ENCODE peak calls at places on chromosome 9, in six cellular contexts. D is iPS-NIHi11; Q is stimulated activated CD8-positive, alpha-beta memory T cell treated with anti-CD3 and anti-CD28 coated beads, Interleukin-4, amount 100 ng/mL, for 24 hours; B is left ventricle myocardium superior; O is fibroblast of the aortic adventitia; I is effector CD4-positive, alpha-beta T cell. W is an unnamed sample.

GRCh38 chr9:93675336-93676150 is 99.2 kb downstream of the PHF2 start:
- DNase-seq in I (peak), O (no peak), D (no peak), B (peak), Q (no peak), W (no peak)

GRCh38 chr9:128296340-128297220 is 20.5 kb downstream of the SWI5 start:
- DNase-seq in Q (no peak), B (no peak), I (no peak), O (no peak), D (no peak), W (no peak)

GRCh38 chr9:117416856-117417255 is 2.0 kb upstream of the ASTN2 start:
- DNase-seq in I (no peak), O (no peak), Q (no peak), B (no peak), D (no peak), W (no peak)

GRCh38 chr9:125574136-125574877 is 132.7 kb downstream of the MAPKAP1 start:
- DNase-seq in Q (no peak), I (no peak), D (no peak), O (no peak), B (no peak), W (no peak)

GRCh38 chr9:93952119-93952783 is 2.9 kb downstream of the BARX1 start:
- DNase-seq in O (no peak), D (no peak), Q (no peak), B (no peak), I (no peak), W (no peak)

GRCh38 chr9:88748566-88749238 is 213.7 kb downstream of the NXNL2 start:
- DNase-seq in D (no peak), Q (no peak), B (peak), O (peak), I (no peak), W (peak)

GRCh38 chr9:90285946-90286345 is 356.7 kb downstream of the DIRAS2 start:
- DNase-seq in Q (no peak), B (no peak), I (no peak), D (no peak), O (no peak), W (no peak)

GRCh38 chr9:121655231-121655755 is 3.9 kb downstream of the DAB2IP start:
- DNase-seq in Q (no peak), B (no peak), I (no peak), O (no peak), D (no peak), W (no peak)

GRCh38 chr9:26483991-26484390 is 408.6 kb downstream of the CAAP1 start:
- DNase-seq in B (no peak), D (no peak), Q (no peak), I (no peak), O (no peak), W (no peak)

GRCh38 chr9:12906646-12907045 is 131.8 kb downstream of the LURAP1L start:
- DNase-seq in I (no peak), D (no peak), Q (no peak), O (no peak), B (no peak), W (no peak)

GRCh38 chr9:109797006-109797405 is 17.0 kb downstream of the PALM2AKAP2 start:
- DNase-seq in I (no peak), Q (no peak), D (no peak), B (no peak), O (no peak), W (no peak)

GRCh38 chr9:20356392-20357206 is 265.7 kb downstream of the MLLT3 start:
- DNase-seq in O (peak), Q (peak), B (peak), I (peak), D (peak), W (peak)

GRCh38 chr9:105307731-105308130 is 63.3 kb downstream of the SLC44A1 start:
- DNase-seq in O (no peak), B (no peak), I (no peak), D (no peak), Q (no peak), W (no peak)

GRCh38 chr9:131019387-131020239 is 10.6 kb downstream of the LAMC3 start:
- DNase-seq in B (no peak), Q (no peak), D (no peak), I (no peak), O (peak), W (peak)

GRCh38 chr9:113675475-113675941 is 200.6 kb upstream of the ZNF618 start:
- DNase-seq in I (no peak), D (no peak), Q (no peak), B (peak), O (peak), W (peak)

GRCh38 chr9:12813533-12813932 is 38.7 kb downstream of the LURAP1L start:
- DNase-seq in Q (no peak), D (no peak), O (peak), B (no peak), I (no peak), W (no peak)

GRCh38 chr9:90003046-90003355 is 398.2 kb downstream of the GADD45G start:
- DNase-seq in I (no peak), D (no peak), B (peak), Q (no peak), O (peak), W (peak)

GRCh38 chr9:132055756-132056155 is 23.9 kb downstream of the MED27 start:
- DNase-seq in Q (no peak), O (no peak), B (no peak), D (no peak), I (no peak), W (no peak)

GRCh38 chr9:134839441-134840125 is 41.0 kb upstream of the FCN2 start:
- DNase-seq in O (no peak), D (peak), Q (no peak), I (no peak), B (no peak), W (no peak)

GRCh38 chr9:85339337-85339736 is 402.4 kb downstream of the AGTPBP1 start:
- DNase-seq in I (no peak), B (no peak), Q (no peak), O (no peak), D (no peak), W (no peak)

GRCh38 chr9:114602620-114603019 is 8.5 kb upstream of the TMEM268 start:
- DNase-seq in B (no peak), D (no peak), O (no peak), Q (no peak), I (no peak), W (no peak)

GRCh38 chr9:126546036-126546435 is 67.7 kb upstream of the LMX1B start:
- DNase-seq in O (no peak), Q (no peak), I (no peak), B (no peak), D (no peak), W (no peak)

GRCh38 chr9:242461-243080 is 27.9 kb downstream of the DOCK8 start:
- DNase-seq in O (no peak), B (no peak), I (no peak), Q (no peak), D (no peak), W (no peak)

GRCh38 chr9:98240475-98240874 is 15.0 kb downstream of the TBC1D2 start:
- DNase-seq in Q (no peak), B (no peak), I (no peak), O (no peak), D (no peak), W (no peak)

GRCh38 chr9:15135167-15135792 is 171.7 kb downstream of the TTC39B start:
- DNase-seq in I (peak), B (peak), Q (no peak), D (peak), O (peak), W (peak)

GRCh38 chr9:2872307-2872940 is 28.5 kb upstream of the PUM3 start:
- DNase-seq in B (no peak), O (peak), Q (no peak), I (no peak), D (peak), W (peak)

GRCh38 chr9:72454871-72455471 is 66.4 kb upstream of the TMC1 start:
- DNase-seq in Q (no peak), I (no peak), O (peak), B (no peak), D (peak), W (peak)

GRCh38 chr9:137837345-137838278 is 40.0 kb upstream of the CACNA1B start:
- DNase-seq in B (no peak), Q (no peak), O (no peak), D (no peak), I (no peak), W (no peak)

GRCh38 chr9:109990541-109990940 is 210.5 kb downstream of the PALM2AKAP2 start:
- DNase-seq in B (no peak), I (no peak), Q (no peak), D (no peak), O (peak), W (peak)

GRCh38 chr9:105030285-105030684 is 102.3 kb upstream of the ABCA1 start:
- DNase-seq in I (no peak), Q (no peak), B (no peak), O (no peak), D (no peak), W (no peak)

GRCh38 chr9:101387871-101388506 is 3.2 kb upstream of the BAAT start:
- DNase-seq in Q (no peak), D (peak), O (peak), I (peak), B (no peak), W (peak)

GRCh38 chr9:4861736-4862451 is 69.2 kb downstream of the RCL1 start:
- DNase-seq in Q (no peak), O (no peak), D (no peak), B (no peak), I (no peak), W (no peak)